ENCODE peak calls at places on chromosomes 12 and 14, in eight cellular contexts. One of them, this sample, is unnamed.

GRCh38 chr12:95762123-95762785 is 28.3 kb downstream of the NTN4 start:
- DNase-seq in progenitor cell of endocrine pancreas: no peak
- DNase-seq in dorsolateral prefrontal cortex: no peak
- DNase-seq in ELR: no peak
- DNase-seq in activated CD4-positive, alpha-beta T cell treated with anti-CD3 and anti-CD28 coated beads for 24 hours: no peak
- DNase-seq in A549: no peak
- DNase-seq in T-helper 2 cell: no peak
- DNase-seq in HCEC 1CT: no peak
- DNase-seq in this sample: no peak

GRCh38 chr12:12788675-12789368 is 3.4 kb downstream of the APOLD1 start:
- DNase-seq in ELR: peak; percentile 91
- DNase-seq in HCEC 1CT: peak; percentile 62
- DNase-seq in dorsolateral prefrontal cortex: peak; percentile 47
- DNase-seq in progenitor cell of endocrine pancreas: no peak
- DNase-seq in A549: peak; percentile 57
- DNase-seq in activated CD4-positive, alpha-beta T cell treated with anti-CD3 and anti-CD28 coated beads for 24 hours: peak; percentile 51
- DNase-seq in T-helper 2 cell: no peak
- DNase-seq in this sample: peak; percentile 46

GRCh38 chr12:22700126-22700525 is 75.2 kb downstream of the ETNK1 start:
- DNase-seq in activated CD4-positive, alpha-beta T cell treated with anti-CD3 and anti-CD28 coated beads for 24 hours: no peak
- DNase-seq in T-helper 2 cell: no peak
- DNase-seq in ELR: no peak
- DNase-seq in progenitor cell of endocrine pancreas: no peak
- DNase-seq in A549: peak; percentile 9
- DNase-seq in HCEC 1CT: no peak
- DNase-seq in dorsolateral prefrontal cortex: no peak
- DNase-seq in this sample: no peak

GRCh38 chr12:70040141-70040540 is 203.1 kb upstream of the CNOT2 start:
- DNase-seq in progenitor cell of endocrine pancreas: no peak
- DNase-seq in T-helper 2 cell: no peak
- DNase-seq in activated CD4-positive, alpha-beta T cell treated with anti-CD3 and anti-CD28 coated beads for 24 hours: no peak
- DNase-seq in HCEC 1CT: no peak
- DNase-seq in ELR: no peak
- DNase-seq in dorsolateral prefrontal cortex: no peak
- DNase-seq in A549: no peak
- DNase-seq in this sample: no peak

GRCh38 chr14:99177876-99178630 is 93.9 kb downstream of the BCL11B start:
- DNase-seq in dorsolateral prefrontal cortex: no peak
- DNase-seq in T-helper 2 cell: no peak
- DNase-seq in ELR: no peak
- DNase-seq in HCEC 1CT: no peak
- DNase-seq in progenitor cell of endocrine pancreas: no peak
- DNase-seq in activated CD4-positive, alpha-beta T cell treated with anti-CD3 and anti-CD28 coated beads for 24 hours: no peak
- DNase-seq in A549: no peak
- DNase-seq in this sample: no peak

GRCh38 chr12:132261328-132262138 is 67.9 kb downstream of the GALNT9 start:
- DNase-seq in T-helper 2 cell: no peak
- DNase-seq in ELR: no peak
- DNase-seq in dorsolateral prefrontal cortex: no peak
- DNase-seq in activated CD4-positive, alpha-beta T cell treated with anti-CD3 and anti-CD28 coated beads for 24 hours: no peak
- DNase-seq in HCEC 1CT: no peak
- DNase-seq in progenitor cell of endocrine pancreas: no peak
- DNase-seq in A549: no peak
- DNase-seq in this sample: no peak

GRCh38 chr12:29681370-29681769 is 102.4 kb downstream of the TMTC1 start:
- DNase-seq in T-helper 2 cell: no peak
- DNase-seq in A549: no peak
- DNase-seq in progenitor cell of endocrine pancreas: no peak
- DNase-seq in activated CD4-positive, alpha-beta T cell treated with anti-CD3 and anti-CD28 coated beads for 24 hours: no peak
- DNase-seq in ELR: no peak
- DNase-seq in dorsolateral prefrontal cortex: no peak
- DNase-seq in HCEC 1CT: no peak
- DNase-seq in this sample: no peak

GRCh38 chr12:117972341-117972740 is 3.6 kb upstream of the KSR2 start:
- DNase-seq in ELR: no peak
- DNase-seq in T-helper 2 cell: no peak
- DNase-seq in A549: no peak
- DNase-seq in dorsolateral prefrontal cortex: no peak
- DNase-seq in progenitor cell of endocrine pancreas: no peak
- DNase-seq in HCEC 1CT: no peak
- DNase-seq in activated CD4-positive, alpha-beta T cell treated with anti-CD3 and anti-CD28 coated beads for 24 hours: no peak
- DNase-seq in this sample: no peak

GRCh38 chr12:94531196-94531720 is 71.6 kb upstream of the CEP83 start:
- DNase-seq in progenitor cell of endocrine pancreas: no peak
- DNase-seq in ELR: no peak
- DNase-seq in dorsolateral prefrontal cortex: no peak
- DNase-seq in activated CD4-positive, alpha-beta T cell treated with anti-CD3 and anti-CD28 coated beads for 24 hours: no peak
- DNase-seq in T-helper 2 cell: no peak
- DNase-seq in HCEC 1CT: no peak
- DNase-seq in A549: no peak
- DNase-seq in this sample: no peak

GRCh38 chr12:59149995-59150642 is 229.8 kb upstream of the LRIG3 start:
- DNase-seq in progenitor cell of endocrine pancreas: no peak
- DNase-seq in HCEC 1CT: peak; percentile 78
- DNase-seq in T-helper 2 cell: no peak
- DNase-seq in dorsolateral prefrontal cortex: no peak
- DNase-seq in ELR: peak; percentile 86
- DNase-seq in activated CD4-positive, alpha-beta T cell treated with anti-CD3 and anti-CD28 coated beads for 24 hours: no peak
- DNase-seq in A549: peak; percentile 28
- DNase-seq in this sample: peak; percentile 7

GRCh38 chr14:20219033-20219432 is 4.5 kb upstream of the OR11H6 start:
- DNase-seq in ELR: no peak
- DNase-seq in activated CD4-positive, alpha-beta T cell treated with anti-CD3 and anti-CD28 coated beads for 24 hours: no peak
- DNase-seq in progenitor cell of endocrine pancreas: no peak
- DNase-seq in HCEC 1CT: no peak
- DNase-seq in A549: no peak
- DNase-seq in T-helper 2 cell: no peak
- DNase-seq in dorsolateral prefrontal cortex: no peak
- DNase-seq in this sample: no peak

GRCh38 chr12:9869307-9870161 is at the start of gene CLEC2B:
- DNase-seq in A549: no peak
- DNase-seq in dorsolateral prefrontal cortex: no peak
- DNase-seq in T-helper 2 cell: no peak
- DNase-seq in activated CD4-positive, alpha-beta T cell treated with anti-CD3 and anti-CD28 coated beads for 24 hours: peak; percentile 13
- DNase-seq in ELR: peak; percentile 80
- DNase-seq in progenitor cell of endocrine pancreas: no peak
- DNase-seq in HCEC 1CT: peak; percentile 97
- DNase-seq in this sample: peak; percentile 17

GRCh38 chr14:47194051-47194450 is 481.4 kb downstream of the MDGA2 start:
- DNase-seq in dorsolateral prefrontal cortex: no peak
- DNase-seq in activated CD4-positive, alpha-beta T cell treated with anti-CD3 and anti-CD28 coated beads for 24 hours: no peak
- DNase-seq in progenitor cell of endocrine pancreas: no peak
- DNase-seq in A549: no peak
- DNase-seq in HCEC 1CT: no peak
- DNase-seq in T-helper 2 cell: no peak
- DNase-seq in ELR: no peak
- DNase-seq in this sample: no peak

GRCh38 chr12:101933866-101934514 is 56.6 kb downstream of the DRAM1 start:
- DNase-seq in activated CD4-positive, alpha-beta T cell treated with anti-CD3 and anti-CD28 coated beads for 24 hours: no peak
- DNase-seq in progenitor cell of endocrine pancreas: no peak
- DNase-seq in A549: no peak
- DNase-seq in dorsolateral prefrontal cortex: no peak
- DNase-seq in T-helper 2 cell: no peak
- DNase-seq in HCEC 1CT: no peak
- DNase-seq in ELR: no peak
- DNase-seq in this sample: no peak

GRCh38 chr14:101201535-101202125 is 298.1 kb upstream of the RTL1 start:
- DNase-seq in dorsolateral prefrontal cortex: no peak
- DNase-seq in A549: no peak
- DNase-seq in ELR: no peak
- DNase-seq in progenitor cell of endocrine pancreas: no peak
- DNase-seq in activated CD4-positive, alpha-beta T cell treated with anti-CD3 and anti-CD28 coated beads for 24 hours: no peak
- DNase-seq in T-helper 2 cell: no peak
- DNase-seq in HCEC 1CT: no peak
- DNase-seq in this sample: no peak

GRCh38 chr14:102078840-102079699 is 7.8 kb downstream of the HSP90AA1 start:
- DNase-seq in T-helper 2 cell: no peak
- DNase-seq in A549: no peak
- DNase-seq in dorsolateral prefrontal cortex: no peak
- DNase-seq in HCEC 1CT: no peak
- DNase-seq in progenitor cell of endocrine pancreas: no peak
- DNase-seq in ELR: no peak
- DNase-seq in activated CD4-positive, alpha-beta T cell treated with anti-CD3 and anti-CD28 coated beads for 24 hours: no peak
- DNase-seq in this sample: no peak